ENCODE peak calls at places on chromosomes 3 and 15, in eight cellular contexts. E is ovary; J is CD4-positive, alpha-beta memory T cell; S is Panc1; Z is H1; U is lung; I is IMR-90; M is stomach. R is an unnamed sample.
A peak's percentile ranks its signal among the peaks of the same experiment; 100 is the strongest.

GRCh38 chr3:134601539-134602439 is 49.0 kb downstream of the KY start:
- DNase-seq in E (peak; percentile 45), J (no peak), S (no peak), Z (peak; percentile 29), U (no peak), I (peak; percentile 70), M (no peak), R (peak; percentile 28)

GRCh38 chr3:190130700-190131099 is 10.0 kb upstream of the P3H2 start:
- DNase-seq in E (no peak), J (no peak), S (no peak), Z (no peak), U (no peak), I (no peak), M (no peak), R (no peak)

GRCh38 chr3:102174312-102174712 is 260.5 kb upstream of the ZPLD1 start:
- DNase-seq in E (no peak), J (no peak), S (peak; percentile 66), Z (no peak), U (no peak), I (peak; percentile 83), M (no peak), R (no peak)

GRCh38 chr3:46692566-46692983 is 904 bp downstream of the ALS2CL start:
- DNase-seq in E (peak; percentile 41), J (no peak), S (no peak), Z (no peak), U (peak; percentile 92), I (no peak), M (peak; percentile 83), R (no peak)

GRCh38 chr3:196942915-196943277 is 568 bp upstream of the NCBP2 start:
- DNase-seq in E (no peak), J (no peak), S (no peak), Z (no peak), U (no peak), I (no peak), M (no peak), R (no peak)

GRCh38 chr3:48280883-48281282 is 40.0 kb downstream of the ZNF589 start:
- DNase-seq in E (no peak), J (no peak), S (no peak), Z (no peak), U (no peak), I (no peak), M (no peak), R (no peak)

GRCh38 chr15:34855397-34855796 is 60.0 kb upstream of the ACTC1 start:
- DNase-seq in E (no peak), J (no peak), S (no peak), Z (no peak), U (no peak), I (peak; percentile 79), M (no peak), R (no peak)

GRCh38 chr3:63662011-63662410 is 9.5 kb downstream of the SNTN start:
- DNase-seq in E (no peak), J (no peak), S (no peak), Z (no peak), U (no peak), I (no peak), M (no peak), R (no peak)

GRCh38 chr3:173397161-173398110 is at the start of gene NLGN1:
- DNase-seq in E (peak; percentile 79), J (no peak), S (no peak), Z (peak; percentile 21), U (peak; percentile 56), I (peak; percentile 72), M (peak; percentile 52), R (peak; percentile 67)

GRCh38 chr15:74226761-74227540 is 9.2 kb upstream of the CCDC33 start:
- DNase-seq in E (no peak), J (no peak), S (no peak), Z (no peak), U (no peak), I (no peak), M (no peak), R (no peak)

GRCh38 chr15:29633971-29634370 is 188.3 kb downstream of the TJP1 start:
- DNase-seq in E (no peak), J (no peak), S (no peak), Z (no peak), U (no peak), I (no peak), M (no peak), R (no peak)

GRCh38 chr3:144864646-144865045 is 893.0 kb downstream of the DIPK2A start:
- DNase-seq in E (no peak), J (no peak), S (no peak), Z (no peak), U (no peak), I (no peak), M (no peak), R (no peak)

GRCh38 chr3:157370867-157371266 is 65.8 kb upstream of the PTX3 start:
- DNase-seq in E (no peak), J (no peak), S (no peak), Z (no peak), U (no peak), I (no peak), M (no peak), R (no peak)

GRCh38 chr15:65470866-65471265 is 46.6 kb downstream of the DPP8 start:
- DNase-seq in E (no peak), J (no peak), S (no peak), Z (no peak), U (no peak), I (peak; percentile 15), M (no peak), R (no peak)

GRCh38 chr15:71634820-71635219 is 175.5 kb upstream of the NR2E3 start:
- DNase-seq in E (no peak), J (no peak), S (no peak), Z (no peak), U (no peak), I (no peak), M (no peak), R (no peak)

GRCh38 chr15:45795487-45796069 is 160.7 kb downstream of the SQOR start:
- DNase-seq in E (no peak), J (no peak), S (peak; percentile 36), Z (peak; percentile 25), U (peak; percentile 38), I (peak; percentile 24), M (peak; percentile 31), R (peak; percentile 9)

GRCh38 chr3:111311126-111311525 is 230.9 kb upstream of the CD96 start:
- DNase-seq in E (no peak), J (no peak), S (no peak), Z (no peak), U (no peak), I (no peak), M (no peak), R (no peak)
- H3K27ac ChIP-seq in E (no peak overlapping the region), J (peak overlapping the region; percentile 25), S (no peak overlapping the region), Z (no peak overlapping the region), U (no peak overlapping the region), I (no peak overlapping the region), M (no peak overlapping the region), R (no peak overlapping the region)

GRCh38 chr3:58564054-58564453 is 13.1 kb downstream of the FAM107A start:
- DNase-seq in E (no peak), J (no peak), S (no peak), Z (no peak), U (no peak), I (no peak), M (no peak), R (no peak)

GRCh38 chr3:58563386-58564035 is 13.7 kb downstream of the FAM107A start:
- DNase-seq in E (no peak), J (no peak), S (no peak), Z (no peak), U (no peak), I (no peak), M (no peak), R (no peak)

GRCh38 chr3:58559586-58559985 is 17.6 kb downstream of the FAM107A start:
- DNase-seq in E (no peak), J (no peak), S (no peak), Z (no peak), U (no peak), I (no peak), M (no peak), R (no peak)

GRCh38 chr3:58562498-58562897 is 14.7 kb downstream of the FAM107A start:
- DNase-seq in E (no peak), J (no peak), S (no peak), Z (no peak), U (no peak), I (no peak), M (no peak), R (no peak)

GRCh38 chr3:58560771-58561311 is 16.4 kb downstream of the FAM107A start:
- DNase-seq in E (no peak), J (no peak), S (no peak), Z (no peak), U (no peak), I (peak; percentile 98), M (no peak), R (no peak)
- H3K27ac ChIP-seq in E (no peak overlapping the region), J (no peak overlapping the region), S (no peak overlapping the region), Z (peak overlapping the region; percentile 53), U (no peak overlapping the region), I (peak overlapping the region; percentile 81), M (no peak overlapping the region), R (no peak overlapping the region)

DNA sequence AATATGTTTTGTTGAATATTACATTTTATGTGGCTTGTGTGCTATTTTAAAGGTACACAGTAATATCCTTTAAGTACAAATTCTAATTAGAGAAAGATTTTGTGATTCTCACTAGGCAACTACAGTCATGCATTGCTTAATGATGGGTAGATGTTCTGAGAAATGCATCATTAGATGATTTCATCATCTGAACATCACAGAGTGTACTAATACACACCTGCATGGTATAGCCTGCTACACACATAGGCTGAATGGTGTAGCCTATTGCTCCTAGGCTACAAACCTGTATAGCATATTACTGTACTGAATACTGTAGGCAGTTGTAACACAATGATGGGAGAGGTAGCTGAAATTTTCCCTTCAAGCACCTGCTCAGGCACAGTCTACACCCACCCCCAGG is 217.4 kb upstream of the EOMES start:
- DNase-seq in E (no peak), J (no peak), S (no peak), Z (no peak), U (no peak), I (no peak), M (no peak), R (no peak)
- H3K27ac ChIP-seq in E (no peak overlapping the region), J (no peak overlapping the region), S (no peak overlapping the region), Z (no peak overlapping the region), U (no peak overlapping the region), I (no peak overlapping the region), M (no peak overlapping the region), R (no peak overlapping the region)

GRCh38 chr3:55158345-55158744 is 230.5 kb upstream of the LRTM1 start:
- DNase-seq in E (no peak), J (no peak), S (no peak), Z (no peak), U (no peak), I (no peak), M (no peak), R (no peak)
- H3K27ac ChIP-seq in E (no peak overlapping the region), J (no peak overlapping the region), S (no peak overlapping the region), Z (no peak overlapping the region), U (no peak overlapping the region), I (no peak overlapping the region), M (no peak overlapping the region), R (no peak overlapping the region)

R was measured in caudate nucleus.